ENCODE peak calls at places on chromosomes 12 and 14, in seven cellular contexts. M is H1, R is HCT116, Z is HepG2, U is K562, W is SK-N-SH, H is GM12878. X is an unnamed sample.

GRCh38 chr12:79547044-79547734 is 143.6 kb downstream of the PAWR start:
- DNase-seq in M (peak; percentile 86), R (peak; percentile 78), Z (peak; percentile 93), U (no peak), W (no peak), H (no peak), X (peak; percentile 99)

GRCh38 chr12:53935562-53936341 is 2.9 kb upstream of the HOXC13 start:
- DNase-seq in M (no peak), R (no peak), Z (no peak), U (no peak), W (no peak), H (no peak), X (no peak)

GRCh38 chr12:46088040-46088439 is 97.7 kb upstream of the SCAF11 start:
- DNase-seq in M (no peak), R (no peak), Z (no peak), U (no peak), W (no peak), H (no peak), X (no peak)

GRCh38 chr14:23186913-23187654 is 3.6 kb upstream of the SLC7A8 start:
- DNase-seq in M (no peak), R (peak; percentile 64), Z (peak; percentile 78), U (peak; percentile 81), W (peak; percentile 63), H (peak; percentile 5), X (peak; percentile 70)

GRCh38 chr12:14239935-14240872 is 125.3 kb upstream of the ATF7IP start:
- DNase-seq in M (no peak), R (no peak), Z (no peak), U (no peak), W (peak; percentile 33), H (peak; percentile 75), X (peak; percentile 67)

GRCh38 chr14:29558516-29558915 is 369.1 kb downstream of the PRKD1 start:
- DNase-seq in M (no peak), R (no peak), Z (no peak), U (no peak), W (no peak), H (no peak), X (no peak)

GRCh38 chr14:96146131-96146771 is 58.4 kb upstream of the BDKRB2 start:
- DNase-seq in M (no peak), R (no peak), Z (no peak), U (no peak), W (no peak), H (no peak), X (peak; percentile 96)

GRCh38 chr12:108079731-108080130 is 49.4 kb upstream of the WSCD2 start:
- DNase-seq in M (no peak), R (no peak), Z (no peak), U (no peak), W (no peak), H (no peak), X (no peak)

GRCh38 chr12:4701863-4702262 is 18.3 kb upstream of the GALNT8 start:
- DNase-seq in M (no peak), R (no peak), Z (no peak), U (no peak), W (no peak), H (no peak), X (no peak)

GRCh38 chr12:94763461-94763860 is 113.1 kb upstream of the TMCC3 start:
- DNase-seq in M (no peak), R (no peak), Z (no peak), U (no peak), W (no peak), H (no peak), X (no peak)

GRCh38 chr12:110355080-110355479 is 48.4 kb downstream of the ANAPC7 start:
- DNase-seq in M (no peak), R (peak; percentile 32), Z (peak; percentile 55), U (peak; percentile 65), W (peak; percentile 48), H (no peak), X (peak; percentile 65)

GRCh38 chr14:70254476-70254961 is 65.8 kb upstream of the SLC8A3 start:
- DNase-seq in M (no peak), R (no peak), Z (peak; percentile 43), U (peak; percentile 67), W (peak; percentile 78), H (no peak), X (peak; percentile 88)

GRCh38 chr12:68844788-68845695 is 37.1 kb downstream of the MDM2 start:
- DNase-seq in M (no peak), R (no peak), Z (no peak), U (no peak), W (no peak), H (no peak), X (no peak)

GRCh38 chr12:12481636-12482035 is 81.0 kb downstream of the DUSP16 start:
- DNase-seq in M (no peak), R (no peak), Z (no peak), U (no peak), W (no peak), H (no peak), X (no peak)

GRCh38 chr14:24439830-24440605 is 2.6 kb downstream of the SDR39U1 start:
- DNase-seq in M (no peak), R (no peak), Z (no peak), U (no peak), W (no peak), H (no peak), X (no peak)

GRCh38 chr14:105258846-105259245 is 10.5 kb downstream of the BTBD6 start:
- DNase-seq in M (no peak), R (no peak), Z (no peak), U (no peak), W (no peak), H (no peak), X (no peak)

GRCh38 chr12:58889557-58889956 is 30.7 kb downstream of the LRIG3 start:
- DNase-seq in M (no peak), R (no peak), Z (no peak), U (no peak), W (no peak), H (no peak), X (no peak)

GRCh38 chr14:72332054-72332453 is 399.8 kb downstream of the RGS6 start:
- DNase-seq in M (no peak), R (no peak), Z (no peak), U (no peak), W (no peak), H (no peak), X (no peak)

GRCh38 chr14:100132903-100133510 is 26.4 kb downstream of the DEGS2 start:
- DNase-seq in M (no peak), R (no peak), Z (no peak), U (no peak), W (peak; percentile 86), H (no peak), X (no peak)

GRCh38 chr12:59078027-59078426 is 157.7 kb upstream of the LRIG3 start:
- DNase-seq in M (no peak), R (no peak), Z (no peak), U (no peak), W (no peak), H (no peak), X (no peak)

GRCh38 chr14:91613459-91614145 is 103.5 kb upstream of the PPP4R3A start:
- DNase-seq in M (no peak), R (no peak), Z (no peak), U (peak; percentile 55), W (no peak), H (no peak), X (no peak)

GRCh38 chr12:12804432-12804886 is 8.7 kb upstream of the DDX47 start:
- DNase-seq in M (no peak), R (peak; percentile 70), Z (peak; percentile 36), U (no peak), W (no peak), H (no peak), X (no peak)

GRCh38 chr12:106138646-106139421 is at the start of gene NUAK1:
- DNase-seq in M (no peak), R (no peak), Z (no peak), U (no peak), W (peak; percentile 89), H (no peak), X (peak; percentile 48)

GRCh38 chr12:10018390-10018789 is 8.0 kb downstream of the CLEC12B start:
- DNase-seq in M (no peak), R (no peak), Z (no peak), U (no peak), W (no peak), H (no peak), X (no peak)
- TF ChIP-seq JUND in M (no peak), R (no peak), Z (no peak), U (no peak), W (no peak), H (no peak), X (no peak)

GRCh38 chr14:77961853-77962580 is 162.1 kb downstream of the ADCK1 start:
- DNase-seq in M (no peak), R (no peak), Z (no peak), U (peak; percentile 57), W (no peak), H (no peak), X (peak; percentile 36)
- TF ChIP-seq JUND in M (no peak), R (no peak), Z (no peak), U (no peak), W (no peak), H (no peak), X (no peak)

GRCh38 chr12:104638218-104638617 is 181.5 kb downstream of the CHST11 start:
- DNase-seq in M (no peak), R (no peak), Z (no peak), U (no peak), W (no peak), H (no peak), X (no peak)
- TF ChIP-seq JUND in M (no peak), R (no peak), Z (no peak), U (no peak), W (no peak), H (no peak), X (no peak)

GRCh38 chr12:128356547-128356946 is 89.6 kb downstream of the TMEM132C start:
- DNase-seq in M (no peak), R (no peak), Z (no peak), U (no peak), W (no peak), H (no peak), X (no peak)

DNA sequence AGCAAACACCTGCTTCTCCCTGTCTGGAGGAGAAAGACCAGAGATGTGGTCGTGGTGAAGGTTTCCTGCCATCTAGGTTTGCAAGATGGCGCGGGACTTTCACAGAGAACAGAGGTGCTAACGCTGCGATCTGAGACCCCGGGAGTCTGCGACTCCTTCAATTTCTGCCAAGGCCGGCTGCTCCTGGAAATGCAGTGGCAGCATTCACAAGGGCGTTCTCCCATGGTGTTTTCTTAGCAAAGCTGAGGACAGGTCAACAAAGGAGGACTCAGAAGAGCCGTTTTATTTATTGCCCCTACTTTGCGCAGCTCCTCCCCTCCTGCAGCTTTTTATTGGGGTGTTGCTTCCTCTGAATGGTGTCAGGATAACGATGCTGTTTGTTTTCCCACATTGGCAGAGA is 86.3 kb downstream of the TMEM132C start:
- DNase-seq in M (no peak), R (no peak), Z (no peak), U (no peak), W (no peak), H (no peak), X (no peak)
- TF ChIP-seq JUND in M (no peak), R (no peak), Z (no peak), U (no peak), W (no peak), H (no peak), X (no peak)

X was measured in T47D.